ENCODE peak calls at places on chromosomes 3 and 15, in five cellular contexts. One of them, this sample, is unnamed.

GRCh38 chr15:31261266-31262142 is 65.1 kb upstream of the KLF13 start:
- DNase-seq in activated T-cell treated with anti-CD3 and anti-CD28 coated beads, Interleukin-2, amount 50 U/mL, for 72 hours: no peak
- DNase-seq in naive thymus-derived CD8-positive, alpha-beta T cell: no peak
- DNase-seq in GM23248: no peak
- DNase-seq in stimulated activated naive CD8-positive, alpha-beta T cell treated with anti-CD3 and anti-CD28 coated beads, Interleukin-15, amount 100 ng/mL, for 72 hours: no peak
- DNase-seq in this sample: no peak

GRCh38 chr15:38370079-38370478 is 83.8 kb upstream of the FAM98B start:
- DNase-seq in GM23248: no peak
- DNase-seq in naive thymus-derived CD8-positive, alpha-beta T cell: no peak
- DNase-seq in activated T-cell treated with anti-CD3 and anti-CD28 coated beads, Interleukin-2, amount 50 U/mL, for 72 hours: no peak
- DNase-seq in stimulated activated naive CD8-positive, alpha-beta T cell treated with anti-CD3 and anti-CD28 coated beads, Interleukin-15, amount 100 ng/mL, for 72 hours: no peak
- DNase-seq in this sample: no peak

GRCh38 chr3:133955892-133956291 is 60.2 kb upstream of the RAB6B start:
- DNase-seq in naive thymus-derived CD8-positive, alpha-beta T cell: no peak
- DNase-seq in stimulated activated naive CD8-positive, alpha-beta T cell treated with anti-CD3 and anti-CD28 coated beads, Interleukin-15, amount 100 ng/mL, for 72 hours: no peak
- DNase-seq in GM23248: no peak
- DNase-seq in activated T-cell treated with anti-CD3 and anti-CD28 coated beads, Interleukin-2, amount 50 U/mL, for 72 hours: no peak
- DNase-seq in this sample: no peak

GRCh38 chr3:172317984-172318383 is 130.3 kb downstream of the GHSR start:
- DNase-seq in stimulated activated naive CD8-positive, alpha-beta T cell treated with anti-CD3 and anti-CD28 coated beads, Interleukin-15, amount 100 ng/mL, for 72 hours: no peak
- DNase-seq in GM23248: peak; percentile 95
- DNase-seq in naive thymus-derived CD8-positive, alpha-beta T cell: no peak
- DNase-seq in activated T-cell treated with anti-CD3 and anti-CD28 coated beads, Interleukin-2, amount 50 U/mL, for 72 hours: no peak
- DNase-seq in this sample: no peak

GRCh38 chr3:197478746-197479668 is 76.8 kb downstream of the BDH1 start:
- DNase-seq in GM23248: peak; percentile 72
- DNase-seq in activated T-cell treated with anti-CD3 and anti-CD28 coated beads, Interleukin-2, amount 50 U/mL, for 72 hours: no peak
- DNase-seq in stimulated activated naive CD8-positive, alpha-beta T cell treated with anti-CD3 and anti-CD28 coated beads, Interleukin-15, amount 100 ng/mL, for 72 hours: no peak
- DNase-seq in naive thymus-derived CD8-positive, alpha-beta T cell: no peak
- DNase-seq in this sample: no peak

GRCh38 chr15:69298697-69299441 is at the start of gene PAQR5:
- DNase-seq in GM23248: peak; percentile 59
- DNase-seq in stimulated activated naive CD8-positive, alpha-beta T cell treated with anti-CD3 and anti-CD28 coated beads, Interleukin-15, amount 100 ng/mL, for 72 hours: no peak
- DNase-seq in naive thymus-derived CD8-positive, alpha-beta T cell: no peak
- DNase-seq in activated T-cell treated with anti-CD3 and anti-CD28 coated beads, Interleukin-2, amount 50 U/mL, for 72 hours: peak; percentile 10
- DNase-seq in this sample: no peak

GRCh38 chr3:116238863-116239262 is 206.4 kb downstream of the LSAMP start:
- DNase-seq in stimulated activated naive CD8-positive, alpha-beta T cell treated with anti-CD3 and anti-CD28 coated beads, Interleukin-15, amount 100 ng/mL, for 72 hours: no peak
- DNase-seq in activated T-cell treated with anti-CD3 and anti-CD28 coated beads, Interleukin-2, amount 50 U/mL, for 72 hours: no peak
- DNase-seq in naive thymus-derived CD8-positive, alpha-beta T cell: no peak
- DNase-seq in GM23248: peak; percentile 4
- DNase-seq in this sample: no peak

GRCh38 chr3:111601810-111602209 is 6.7 kb upstream of the ZBED2 start:
- DNase-seq in activated T-cell treated with anti-CD3 and anti-CD28 coated beads, Interleukin-2, amount 50 U/mL, for 72 hours: no peak
- DNase-seq in stimulated activated naive CD8-positive, alpha-beta T cell treated with anti-CD3 and anti-CD28 coated beads, Interleukin-15, amount 100 ng/mL, for 72 hours: no peak
- DNase-seq in naive thymus-derived CD8-positive, alpha-beta T cell: no peak
- DNase-seq in GM23248: no peak
- DNase-seq in this sample: no peak

GRCh38 chr3:117817103-117817502 is 1107.5 kb downstream of the TUSC7 start:
- DNase-seq in naive thymus-derived CD8-positive, alpha-beta T cell: no peak
- DNase-seq in stimulated activated naive CD8-positive, alpha-beta T cell treated with anti-CD3 and anti-CD28 coated beads, Interleukin-15, amount 100 ng/mL, for 72 hours: no peak
- DNase-seq in GM23248: no peak
- DNase-seq in activated T-cell treated with anti-CD3 and anti-CD28 coated beads, Interleukin-2, amount 50 U/mL, for 72 hours: no peak
- DNase-seq in this sample: no peak

GRCh38 chr15:40927497-40928346 is 1.4 kb upstream of the DLL4 start:
- DNase-seq in activated T-cell treated with anti-CD3 and anti-CD28 coated beads, Interleukin-2, amount 50 U/mL, for 72 hours: peak; percentile 35
- DNase-seq in naive thymus-derived CD8-positive, alpha-beta T cell: no peak
- DNase-seq in GM23248: peak; percentile 24
- DNase-seq in stimulated activated naive CD8-positive, alpha-beta T cell treated with anti-CD3 and anti-CD28 coated beads, Interleukin-15, amount 100 ng/mL, for 72 hours: no peak
- DNase-seq in this sample: no peak

GRCh38 chr15:31504462-31504839 is 177.8 kb downstream of the KLF13 start:
- DNase-seq in activated T-cell treated with anti-CD3 and anti-CD28 coated beads, Interleukin-2, amount 50 U/mL, for 72 hours: no peak
- DNase-seq in stimulated activated naive CD8-positive, alpha-beta T cell treated with anti-CD3 and anti-CD28 coated beads, Interleukin-15, amount 100 ng/mL, for 72 hours: no peak
- DNase-seq in GM23248: no peak
- DNase-seq in naive thymus-derived CD8-positive, alpha-beta T cell: no peak
- DNase-seq in this sample: no peak

GRCh38 chr15:62075595-62076279 is 9.0 kb downstream of the C2CD4A start:
- DNase-seq in activated T-cell treated with anti-CD3 and anti-CD28 coated beads, Interleukin-2, amount 50 U/mL, for 72 hours: no peak
- DNase-seq in stimulated activated naive CD8-positive, alpha-beta T cell treated with anti-CD3 and anti-CD28 coated beads, Interleukin-15, amount 100 ng/mL, for 72 hours: no peak
- DNase-seq in GM23248: peak; percentile 45
- DNase-seq in naive thymus-derived CD8-positive, alpha-beta T cell: no peak
- DNase-seq in this sample: no peak

GRCh38 chr3:95134693-95135375 is 1072.0 kb downstream of the NSUN3 start:
- DNase-seq in naive thymus-derived CD8-positive, alpha-beta T cell: no peak
- DNase-seq in stimulated activated naive CD8-positive, alpha-beta T cell treated with anti-CD3 and anti-CD28 coated beads, Interleukin-15, amount 100 ng/mL, for 72 hours: no peak
- DNase-seq in GM23248: peak; percentile 1
- DNase-seq in activated T-cell treated with anti-CD3 and anti-CD28 coated beads, Interleukin-2, amount 50 U/mL, for 72 hours: no peak
- DNase-seq in this sample: no peak

GRCh38 chr3:161823910-161824309 is 327.3 kb downstream of the OTOL1 start:
- DNase-seq in naive thymus-derived CD8-positive, alpha-beta T cell: no peak
- DNase-seq in stimulated activated naive CD8-positive, alpha-beta T cell treated with anti-CD3 and anti-CD28 coated beads, Interleukin-15, amount 100 ng/mL, for 72 hours: no peak
- DNase-seq in GM23248: no peak
- DNase-seq in activated T-cell treated with anti-CD3 and anti-CD28 coated beads, Interleukin-2, amount 50 U/mL, for 72 hours: no peak
- DNase-seq in this sample: no peak

GRCh38 chr15:66023322-66023972 is 154.2 kb downstream of the RAB11A start:
- DNase-seq in naive thymus-derived CD8-positive, alpha-beta T cell: no peak
- DNase-seq in GM23248: no peak
- DNase-seq in stimulated activated naive CD8-positive, alpha-beta T cell treated with anti-CD3 and anti-CD28 coated beads, Interleukin-15, amount 100 ng/mL, for 72 hours: no peak
- DNase-seq in activated T-cell treated with anti-CD3 and anti-CD28 coated beads, Interleukin-2, amount 50 U/mL, for 72 hours: no peak
- DNase-seq in this sample: no peak

GRCh38 chr15:38609097-38609738 is 44.6 kb upstream of the RASGRP1 start:
- DNase-seq in GM23248: no peak
- DNase-seq in activated T-cell treated with anti-CD3 and anti-CD28 coated beads, Interleukin-2, amount 50 U/mL, for 72 hours: no peak
- DNase-seq in naive thymus-derived CD8-positive, alpha-beta T cell: no peak
- DNase-seq in stimulated activated naive CD8-positive, alpha-beta T cell treated with anti-CD3 and anti-CD28 coated beads, Interleukin-15, amount 100 ng/mL, for 72 hours: no peak
- DNase-seq in this sample: no peak

GRCh38 chr3:126911162-126912026 is 71.5 kb upstream of the PLXNA1 start:
- DNase-seq in GM23248: peak; percentile 97
- DNase-seq in activated T-cell treated with anti-CD3 and anti-CD28 coated beads, Interleukin-2, amount 50 U/mL, for 72 hours: peak; percentile 83
- DNase-seq in stimulated activated naive CD8-positive, alpha-beta T cell treated with anti-CD3 and anti-CD28 coated beads, Interleukin-15, amount 100 ng/mL, for 72 hours: peak; percentile 76
- DNase-seq in naive thymus-derived CD8-positive, alpha-beta T cell: peak; percentile 57
- DNase-seq in this sample: peak; percentile 65

GRCh38 chr3:149203758-149204157 is 17.9 kb downstream of the CP start:
- DNase-seq in GM23248: no peak
- DNase-seq in activated T-cell treated with anti-CD3 and anti-CD28 coated beads, Interleukin-2, amount 50 U/mL, for 72 hours: no peak
- DNase-seq in stimulated activated naive CD8-positive, alpha-beta T cell treated with anti-CD3 and anti-CD28 coated beads, Interleukin-15, amount 100 ng/mL, for 72 hours: no peak
- DNase-seq in naive thymus-derived CD8-positive, alpha-beta T cell: no peak
- DNase-seq in this sample: peak; percentile 29

GRCh38 chr15:60548101-60548500 is 69.2 kb upstream of the ICE2 start:
- DNase-seq in activated T-cell treated with anti-CD3 and anti-CD28 coated beads, Interleukin-2, amount 50 U/mL, for 72 hours: peak; percentile 73
- DNase-seq in stimulated activated naive CD8-positive, alpha-beta T cell treated with anti-CD3 and anti-CD28 coated beads, Interleukin-15, amount 100 ng/mL, for 72 hours: peak; percentile 57
- DNase-seq in GM23248: no peak
- DNase-seq in naive thymus-derived CD8-positive, alpha-beta T cell: no peak
- DNase-seq in this sample: peak; percentile 32

GRCh38 chr3:187746479-187747335 is 1.4 kb upstream of the BCL6 start:
- DNase-seq in stimulated activated naive CD8-positive, alpha-beta T cell treated with anti-CD3 and anti-CD28 coated beads, Interleukin-15, amount 100 ng/mL, for 72 hours: peak; percentile 44
- DNase-seq in naive thymus-derived CD8-positive, alpha-beta T cell: no peak
- DNase-seq in GM23248: peak; percentile 64
- DNase-seq in activated T-cell treated with anti-CD3 and anti-CD28 coated beads, Interleukin-2, amount 50 U/mL, for 72 hours: no peak
- DNase-seq in this sample: no peak

GRCh38 chr15:85417276-85417675 is 36.9 kb downstream of the AKAP13 start:
- DNase-seq in GM23248: no peak
- DNase-seq in stimulated activated naive CD8-positive, alpha-beta T cell treated with anti-CD3 and anti-CD28 coated beads, Interleukin-15, amount 100 ng/mL, for 72 hours: no peak
- DNase-seq in activated T-cell treated with anti-CD3 and anti-CD28 coated beads, Interleukin-2, amount 50 U/mL, for 72 hours: no peak
- DNase-seq in naive thymus-derived CD8-positive, alpha-beta T cell: no peak
- DNase-seq in this sample: no peak

GRCh38 chr3:122754867-122755835 is 38.5 kb downstream of the HSPBAP1 start:
- DNase-seq in GM23248: peak; percentile 60
- DNase-seq in naive thymus-derived CD8-positive, alpha-beta T cell: peak; percentile 8
- DNase-seq in activated T-cell treated with anti-CD3 and anti-CD28 coated beads, Interleukin-2, amount 50 U/mL, for 72 hours: peak; percentile 4
- DNase-seq in stimulated activated naive CD8-positive, alpha-beta T cell treated with anti-CD3 and anti-CD28 coated beads, Interleukin-15, amount 100 ng/mL, for 72 hours: peak; percentile 22
- DNase-seq in this sample: peak; percentile 25

GRCh38 chr15:50167112-50167511 is 14.9 kb upstream of the SLC27A2 start:
- DNase-seq in GM23248: no peak
- DNase-seq in activated T-cell treated with anti-CD3 and anti-CD28 coated beads, Interleukin-2, amount 50 U/mL, for 72 hours: no peak
- DNase-seq in naive thymus-derived CD8-positive, alpha-beta T cell: no peak
- DNase-seq in stimulated activated naive CD8-positive, alpha-beta T cell treated with anti-CD3 and anti-CD28 coated beads, Interleukin-15, amount 100 ng/mL, for 72 hours: no peak
- DNase-seq in this sample: no peak

GRCh38 chr3:195056506-195056905 is 214.5 kb downstream of the XXYLT1 start:
- DNase-seq in stimulated activated naive CD8-positive, alpha-beta T cell treated with anti-CD3 and anti-CD28 coated beads, Interleukin-15, amount 100 ng/mL, for 72 hours: no peak
- DNase-seq in naive thymus-derived CD8-positive, alpha-beta T cell: no peak
- DNase-seq in GM23248: no peak
- DNase-seq in activated T-cell treated with anti-CD3 and anti-CD28 coated beads, Interleukin-2, amount 50 U/mL, for 72 hours: no peak
- DNase-seq in this sample: no peak

GRCh38 chr15:88465633-88466219 is 1.5 kb downstream of the MRPL46 start:
- DNase-seq in naive thymus-derived CD8-positive, alpha-beta T cell: no peak
- DNase-seq in GM23248: peak; percentile 64
- DNase-seq in activated T-cell treated with anti-CD3 and anti-CD28 coated beads, Interleukin-2, amount 50 U/mL, for 72 hours: peak; percentile 52
- DNase-seq in stimulated activated naive CD8-positive, alpha-beta T cell treated with anti-CD3 and anti-CD28 coated beads, Interleukin-15, amount 100 ng/mL, for 72 hours: no peak
- DNase-seq in this sample: no peak

GRCh38 chr15:56767315-56767714 is 34.0 kb upstream of the ZNF280D start:
- DNase-seq in stimulated activated naive CD8-positive, alpha-beta T cell treated with anti-CD3 and anti-CD28 coated beads, Interleukin-15, amount 100 ng/mL, for 72 hours: no peak
- DNase-seq in activated T-cell treated with anti-CD3 and anti-CD28 coated beads, Interleukin-2, amount 50 U/mL, for 72 hours: no peak
- DNase-seq in naive thymus-derived CD8-positive, alpha-beta T cell: no peak
- DNase-seq in GM23248: peak; percentile 48
- DNase-seq in this sample: no peak

This sample was measured in GM12891.